ENCODE peak calls at places on chromosomes 2 and 18, in eight cellular contexts. J, D, M, V, A, O, U and B are unnamed samples.

GRCh38 chr2:56314809-56315208 is 131.0 kb downstream of the CCDC85A start:
- DNase-seq in J (no peak), D (no peak), M (no peak), V (no peak), A (no peak), O (no peak), U (no peak), B (no peak)

GRCh38 chr18:79476918-79477685 is 81.4 kb downstream of the NFATC1 start:
- DNase-seq in J (no peak), D (no peak), M (no peak), V (no peak), A (no peak), O (no peak), U (no peak), B (no peak)

GRCh38 chr2:24482256-24482971 is 8.6 kb upstream of the NCOA1 start:
- DNase-seq in J (peak; percentile 75), D (peak; percentile 27), M (no peak), V (no peak), A (no peak), O (no peak), U (no peak), B (no peak)

GRCh38 chr2:219500135-219500534 is 1.4 kb downstream of the GMPPA start:
- DNase-seq in J (no peak), D (no peak), M (no peak), V (no peak), A (no peak), O (no peak), U (no peak), B (no peak)

GRCh38 chr2:154694881-154695280 is 3.6 kb upstream of the KCNJ3 start:
- DNase-seq in J (no peak), D (no peak), M (no peak), V (no peak), A (no peak), O (no peak), U (no peak), B (no peak)

GRCh38 chr2:54773838-54774237 is 50.4 kb downstream of the EML6 start:
- DNase-seq in J (peak; percentile 15), D (no peak), M (no peak), V (no peak), A (no peak), O (no peak), U (no peak), B (no peak)

GRCh38 chr2:214593723-214594122 is 182.9 kb downstream of the VWC2L start:
- DNase-seq in J (no peak), D (peak; percentile 35), M (no peak), V (peak; percentile 14), A (no peak), O (peak; percentile 96), U (no peak), B (no peak)

GRCh38 chr2:239769574-239770145 is 255.5 kb downstream of the NDUFA10 start:
- DNase-seq in J (no peak), D (no peak), M (no peak), V (no peak), A (no peak), O (no peak), U (no peak), B (no peak)

GRCh38 chr2:47645246-47645645 is 137.7 kb upstream of the MSH6 start:
- DNase-seq in J (no peak), D (no peak), M (no peak), V (no peak), A (peak; percentile 40), O (no peak), U (no peak), B (no peak)

GRCh38 chr18:46632401-46633089 is 24.5 kb downstream of the LOXHD1 start:
- DNase-seq in J (peak; percentile 6), D (no peak), M (no peak), V (no peak), A (peak; percentile 33), O (no peak), U (no peak), B (no peak)

GRCh38 chr2:158922610-158923009 is 45.8 kb upstream of the TANC1 start:
- DNase-seq in J (no peak), D (no peak), M (no peak), V (no peak), A (no peak), O (no peak), U (no peak), B (no peak)
- TF ChIP-seq CTCF in J (no peak), D (no peak), M (no peak), V (no peak), A (no peak), O (no peak), U (no peak), B (no peak)

DNA sequence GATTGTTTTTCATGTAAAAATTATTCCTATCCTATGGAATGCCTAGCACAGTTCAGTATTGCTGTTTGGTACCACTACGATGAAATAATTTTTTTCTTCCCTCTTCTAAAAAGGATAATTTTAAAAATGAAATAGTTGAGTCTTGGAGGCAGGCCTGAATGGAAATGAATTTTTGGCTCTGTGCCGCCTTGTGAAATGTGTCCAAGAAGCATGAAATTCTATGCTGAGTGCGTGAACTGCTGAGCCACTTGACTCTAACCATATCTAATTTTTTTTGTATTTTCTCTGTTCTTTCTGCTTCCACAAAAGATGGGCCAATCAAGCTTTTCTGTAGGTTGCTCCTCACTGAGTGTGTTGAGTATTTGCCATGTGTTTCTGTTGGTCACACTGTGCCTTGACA is 95.0 kb downstream of the PRPF40A start:
- DNase-seq in J (no peak), D (no peak), M (no peak), V (no peak), A (peak; percentile 2), O (no peak), U (no peak), B (no peak)
- TF ChIP-seq CTCF in J (no peak), D (no peak), M (no peak), V (no peak), A (no peak), O (no peak), U (no peak), B (no peak)

DNA sequence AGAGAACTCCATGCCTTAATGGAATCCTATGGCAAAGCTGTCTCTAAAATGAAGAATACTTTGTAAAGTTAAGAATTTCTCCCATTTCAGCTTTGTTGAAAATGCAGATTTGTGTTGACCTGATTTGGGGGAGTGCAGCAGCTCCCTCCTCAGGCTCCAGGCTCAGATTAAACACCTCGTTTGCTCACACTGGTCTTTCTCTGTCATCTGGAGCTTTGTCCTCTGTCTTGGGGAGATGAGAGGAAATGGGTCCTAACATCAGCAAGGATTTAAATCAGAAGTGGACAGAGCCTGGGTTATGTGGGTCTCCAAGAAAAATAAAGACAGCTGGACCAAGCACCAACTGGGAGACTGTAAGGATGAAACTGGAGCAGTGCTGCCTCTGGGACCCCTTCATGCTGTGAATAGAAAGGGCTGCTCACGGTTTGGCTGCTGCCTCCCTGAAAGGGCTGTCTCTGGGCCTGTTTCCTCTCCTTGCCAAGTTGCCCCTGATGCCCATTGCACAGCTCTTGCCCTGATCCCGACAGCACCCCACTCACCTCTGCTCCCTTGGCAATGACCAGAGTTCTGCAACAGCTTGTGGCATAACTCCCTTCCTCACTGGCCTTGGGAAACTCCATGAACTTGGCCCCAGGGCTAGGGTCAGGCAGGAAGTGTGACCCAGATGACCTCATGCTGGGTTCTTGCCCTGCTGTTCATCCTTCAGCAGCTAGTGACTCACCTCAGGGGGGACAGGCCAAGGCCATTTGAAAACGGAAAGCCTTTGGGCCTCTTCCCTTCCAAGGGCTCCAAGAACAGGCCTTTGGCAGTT is 197.2 kb downstream of the CYP26B1 start:
- DNase-seq in J (no peak), D (peak; percentile 33), M (no peak), V (no peak), A (no peak), O (no peak), U (no peak), B (no peak)
- TF ChIP-seq CTCF in J (no peak), D (no peak), M (no peak), V (no peak), A (no peak), O (no peak), U (no peak), B (no peak)

DNA sequence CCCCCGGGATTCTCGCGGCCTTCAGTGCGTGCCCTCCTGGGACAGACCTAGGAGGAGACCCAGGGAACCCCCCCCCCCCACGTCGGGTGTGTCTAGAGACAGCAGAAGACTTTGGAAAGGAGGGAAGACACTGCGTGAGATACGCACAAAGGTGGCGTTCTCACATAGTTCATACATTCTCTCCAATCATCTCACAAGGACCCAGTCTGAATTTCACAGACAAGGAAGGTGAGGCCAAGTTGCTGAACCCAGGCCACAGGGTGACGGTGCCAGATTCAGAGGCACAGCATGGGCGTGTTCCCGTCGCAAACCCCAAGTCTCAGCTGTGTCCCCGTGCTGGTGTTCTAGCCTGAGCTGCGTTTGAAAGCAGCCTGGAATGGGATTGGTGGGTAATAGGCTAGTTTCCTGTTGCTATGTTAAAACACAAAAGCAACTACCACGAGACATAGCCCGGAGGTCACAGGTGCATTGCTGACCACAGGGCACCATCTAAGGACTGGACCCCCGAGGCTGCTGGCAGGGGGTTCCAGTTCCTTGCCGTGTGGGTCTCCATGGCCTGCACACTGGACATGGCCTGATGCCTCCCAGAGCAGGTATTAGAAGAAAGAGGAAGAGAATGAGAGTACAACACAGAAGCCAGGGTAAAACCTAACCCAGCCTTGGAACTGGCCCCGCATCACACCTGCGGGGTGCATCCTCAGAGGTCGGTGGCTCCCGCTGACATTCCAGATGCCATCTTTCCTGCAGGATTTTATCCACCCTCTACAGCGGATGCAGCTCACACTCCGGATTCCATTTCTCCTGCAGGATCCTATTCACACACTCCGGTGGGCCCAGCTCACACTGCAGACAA is 1.1 kb upstream of the PXDN start:
- DNase-seq in J (no peak), D (no peak), M (no peak), V (peak; percentile 3), A (peak; percentile 62), O (no peak), U (no peak), B (no peak)
- TF ChIP-seq CTCF in J (no peak), D (no peak), M (no peak), V (no peak), A (no peak), O (no peak), U (no peak), B (no peak)